ENCODE peak calls at places on chromosomes 13 and 19, in six cellular contexts. F is H9, Q is IMR-90, T is trophoblast cell, G is neuronal stem cell, B is H1. I is an unnamed sample.

GRCh38 chr13:109900320-109900719 is 113.9 kb upstream of the IRS2 start:
- DNase-seq in F (no peak), Q (no peak), T (no peak), G (no peak), B (no peak), I (no peak)

GRCh38 chr13:100434010-100434763 is 154.4 kb downstream of the GGACT start:
- DNase-seq in F (no peak), Q (peak), T (no peak), G (no peak), B (no peak), I (peak)

GRCh38 chr13:45209229-45209628 is 8.4 kb upstream of the KCTD4 start:
- DNase-seq in F (no peak), Q (peak), T (peak), G (no peak), B (no peak), I (peak)

GRCh38 chr19:53506728-53507127 is 31.2 kb upstream of the ZNF331 start:
- DNase-seq in F (no peak), Q (no peak), T (no peak), G (no peak), B (no peak), I (no peak)

GRCh38 chr19:47226426-47227346 is 4.3 kb downstream of the BBC3 start:
- DNase-seq in F (peak), Q (peak), T (peak), G (no peak), B (peak), I (peak)

GRCh38 chr13:101985321-101985720 is 416.5 kb downstream of the FGF14 start:
- DNase-seq in F (no peak), Q (no peak), T (no peak), G (no peak), B (no peak), I (no peak)

GRCh38 chr19:2110822-2111221 is 14.1 kb downstream of the IZUMO4 start:
- DNase-seq in F (no peak), Q (no peak), T (no peak), G (no peak), B (peak), I (no peak)

GRCh38 chr19:7705387-7706187 is 3.7 kb upstream of the FCER2 start:
- DNase-seq in F (no peak), Q (no peak), T (peak), G (no peak), B (no peak), I (no peak)

GRCh38 chr19:48249502-48250014 is 6.2 kb downstream of the CARD8 start:
- DNase-seq in F (no peak), Q (no peak), T (peak), G (no peak), B (no peak), I (peak)

GRCh38 chr13:26601669-26602068 is 44.2 kb downstream of the WASF3 start:
- DNase-seq in F (no peak), Q (peak), T (no peak), G (no peak), B (no peak), I (peak)

GRCh38 chr13:79946556-79946955 is 394.4 kb downstream of the SPRY2 start:
- DNase-seq in F (no peak), Q (no peak), T (no peak), G (no peak), B (no peak), I (no peak)

GRCh38 chr19:54464624-54465266 is 1.2 kb upstream of the LENG9 start:
- DNase-seq in F (peak), Q (peak), T (peak), G (peak), B (peak), I (peak)

GRCh38 chr19:13503570-13504235 is 2.6 kb downstream of the CACNA1A start:
- DNase-seq in F (no peak), Q (no peak), T (no peak), G (no peak), B (no peak), I (no peak)
- H4K91ac ChIP-seq in F (no peak), Q (no peak), T (no peak), G (no peak), B (no peak), I (no peak)

DNA sequence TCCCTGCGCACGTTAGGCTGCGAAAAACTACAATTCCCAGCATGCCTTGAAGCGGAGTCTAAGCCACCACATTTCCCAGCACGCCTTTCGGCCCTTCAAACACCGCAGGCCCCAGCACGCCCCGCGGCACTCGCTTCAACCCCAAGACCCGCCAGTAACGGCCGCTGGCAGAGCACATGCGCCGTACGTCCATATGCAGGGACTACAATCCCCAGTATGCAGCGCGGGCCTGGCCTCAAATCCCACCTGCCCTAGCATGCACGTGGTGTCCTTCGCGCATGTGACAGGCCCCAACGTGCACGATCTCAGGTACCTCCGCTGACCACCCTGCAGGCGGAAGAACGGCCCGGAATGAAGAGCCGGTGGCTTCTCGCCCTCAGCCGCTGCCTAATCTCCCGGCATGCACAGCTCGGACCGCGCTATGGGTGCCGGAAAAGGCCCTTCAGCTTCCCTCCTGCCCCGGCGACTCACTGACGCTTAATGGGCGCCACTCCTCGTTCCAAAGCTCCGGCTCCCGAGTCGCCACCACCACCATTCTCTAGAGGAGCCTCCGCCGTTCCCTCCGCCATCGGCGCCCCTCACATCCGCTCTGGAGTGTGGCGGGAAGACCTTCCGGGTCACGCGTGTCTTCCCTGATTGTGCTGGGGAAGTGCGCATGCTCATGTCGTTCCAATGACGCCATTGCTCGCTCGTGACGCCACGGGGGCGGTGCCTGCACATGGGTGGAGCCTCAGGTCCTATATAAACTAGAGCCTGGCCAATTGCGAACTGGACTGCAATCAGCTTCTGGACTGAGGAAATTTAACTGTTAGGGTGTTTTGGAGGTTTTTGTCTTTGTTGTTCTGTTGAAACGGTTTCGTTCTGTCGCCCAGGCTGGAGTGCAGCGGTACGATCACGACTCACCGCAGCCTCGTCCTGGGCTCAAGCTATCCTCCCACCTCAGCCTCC is at the start of gene DUS3L:
- DNase-seq in F (peak), Q (peak), T (peak), G (peak), B (peak), I (peak)
- H3K18ac ChIP-seq in F (peak), Q (peak), T (peak), G (peak), B (peak), I (peak)

GRCh38 chr13:28885191-28885590 is 65.1 kb downstream of the MTUS2 start:
- DNase-seq in F (no peak), Q (no peak), T (no peak), G (no peak), B (no peak), I (no peak)
- H3K23ac ChIP-seq in F (no peak), Q (no peak), T (no peak), G (no peak), B (no peak), I (no peak)

GRCh38 chr13:98520674-98521449 is 56.0 kb downstream of the STK24 start:
- DNase-seq in F (no peak), Q (no peak), T (no peak), G (no peak), B (no peak), I (no peak)

GRCh38 chr13:98519976-98520375 is 56.9 kb downstream of the STK24 start:
- DNase-seq in F (no peak), Q (no peak), T (no peak), G (no peak), B (no peak), I (no peak)

GRCh38 chr13:98514268-98514667 is 62.6 kb downstream of the STK24 start:
- DNase-seq in F (no peak), Q (no peak), T (no peak), G (no peak), B (no peak), I (no peak)

GRCh38 chr13:98515804-98516465 is 61.0 kb downstream of the STK24 start:
- DNase-seq in F (no peak), Q (no peak), T (no peak), G (no peak), B (no peak), I (no peak)

DNA sequence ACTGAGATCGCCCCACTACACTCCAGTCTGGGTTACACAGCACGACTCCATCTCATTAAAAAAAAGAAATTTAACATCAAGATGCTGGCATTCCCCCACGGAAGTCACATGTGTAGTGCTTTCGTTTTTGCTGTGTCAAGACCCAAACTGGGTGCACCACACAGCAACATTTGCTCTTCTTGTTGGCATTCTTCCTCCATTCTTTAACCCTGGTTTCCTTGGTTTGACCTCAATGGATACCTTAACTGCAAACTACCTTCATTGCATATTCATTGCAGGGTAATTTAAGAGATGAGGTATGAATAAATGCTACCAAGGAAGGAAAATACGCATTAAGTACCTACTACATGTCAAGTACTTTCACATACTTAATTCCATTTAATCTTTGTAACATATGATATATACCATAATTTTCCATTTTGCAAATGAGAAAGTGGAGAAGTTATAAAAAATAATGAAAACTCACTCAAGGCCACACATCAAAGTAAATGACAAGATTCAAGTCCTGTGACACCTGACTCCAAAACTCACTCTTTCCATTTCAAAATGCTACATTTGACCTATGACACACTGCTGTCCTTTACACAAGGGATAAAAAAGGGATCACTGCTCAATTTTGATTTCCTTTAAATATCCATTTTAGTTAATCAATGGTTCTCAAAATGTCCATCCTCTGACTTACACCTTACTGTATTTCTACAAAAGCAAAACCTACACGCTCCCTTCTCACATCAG is 59.2 kb downstream of the STK24 start:
- DNase-seq in F (no peak), Q (no peak), T (no peak), G (no peak), B (no peak), I (no peak)
- H4K91ac ChIP-seq in F (no peak), Q (no peak), T (no peak), G (no peak), B (no peak), I (no peak)